ENCODE peak calls at places on chromosome 6, in ten cellular contexts. One of them, this sample, is unnamed.

GRCh38 chr6:3357669-3358068 is 98.9 kb downstream of the PSMG4 start:
- DNase-seq in A549: no peak
- DNase-seq in aorta: peak; percentile 63
- DNase-seq in HCEC 1CT: no peak
- DNase-seq in psoas muscle: no peak
- DNase-seq in retinal pigment epithelial cell: no peak
- DNase-seq in IMR-90: no peak
- DNase-seq in Kasumi-1: no peak
- DNase-seq in WTC11: no peak
- DNase-seq in substantia nigra: no peak
- DNase-seq in this sample: no peak

GRCh38 chr6:159973951-159974350 is 5.1 kb downstream of the IGF2R start:
- DNase-seq in A549: peak; percentile 30
- DNase-seq in aorta: no peak
- DNase-seq in HCEC 1CT: peak; percentile 85
- DNase-seq in psoas muscle: no peak
- DNase-seq in retinal pigment epithelial cell: no peak
- DNase-seq in IMR-90: peak; percentile 89
- DNase-seq in Kasumi-1: peak; percentile 47
- DNase-seq in WTC11: no peak
- DNase-seq in substantia nigra: no peak
- DNase-seq in this sample: peak; percentile 77

GRCh38 chr6:113361014-113361645 is 496.0 kb upstream of the MARCKS start:
- DNase-seq in A549: peak; percentile 16
- DNase-seq in aorta: no peak
- DNase-seq in HCEC 1CT: peak; percentile 83
- DNase-seq in psoas muscle: no peak
- DNase-seq in retinal pigment epithelial cell: no peak
- DNase-seq in IMR-90: peak; percentile 85
- DNase-seq in Kasumi-1: no peak
- DNase-seq in WTC11: no peak
- DNase-seq in substantia nigra: no peak
- DNase-seq in this sample: no peak

GRCh38 chr6:83852528-83853177 is 507 bp upstream of the RIPPLY2 start:
- DNase-seq in A549: no peak
- DNase-seq in aorta: no peak
- DNase-seq in HCEC 1CT: no peak
- DNase-seq in psoas muscle: no peak
- DNase-seq in retinal pigment epithelial cell: no peak
- DNase-seq in IMR-90: no peak
- DNase-seq in Kasumi-1: no peak
- DNase-seq in WTC11: no peak
- DNase-seq in substantia nigra: no peak
- DNase-seq in this sample: no peak

GRCh38 chr6:134512946-134513345 is 195.0 kb upstream of the SGK1 start:
- DNase-seq in A549: no peak
- DNase-seq in aorta: no peak
- DNase-seq in HCEC 1CT: no peak
- DNase-seq in psoas muscle: no peak
- DNase-seq in retinal pigment epithelial cell: no peak
- DNase-seq in IMR-90: peak; percentile 31
- DNase-seq in Kasumi-1: peak; percentile 31
- DNase-seq in WTC11: no peak
- DNase-seq in substantia nigra: peak; percentile 47
- DNase-seq in this sample: peak; percentile 30

GRCh38 chr6:7073810-7074525 is 33.8 kb upstream of the RREB1 start:
- DNase-seq in A549: no peak
- DNase-seq in aorta: no peak
- DNase-seq in HCEC 1CT: no peak
- DNase-seq in psoas muscle: no peak
- DNase-seq in retinal pigment epithelial cell: no peak
- DNase-seq in IMR-90: no peak
- DNase-seq in Kasumi-1: no peak
- DNase-seq in WTC11: no peak
- DNase-seq in substantia nigra: peak; percentile 17
- DNase-seq in this sample: peak; percentile 94

GRCh38 chr6:29968130-29968529 is 25.8 kb downstream of the HLA-A start:
- DNase-seq in A549: peak; percentile 13
- DNase-seq in aorta: no peak
- DNase-seq in HCEC 1CT: peak; percentile 28
- DNase-seq in psoas muscle: no peak
- DNase-seq in retinal pigment epithelial cell: peak; percentile 32
- DNase-seq in IMR-90: peak; percentile 41
- DNase-seq in Kasumi-1: no peak
- DNase-seq in WTC11: no peak
- DNase-seq in substantia nigra: no peak
- DNase-seq in this sample: no peak

GRCh38 chr6:37456816-37457560 is 24.0 kb downstream of the CMTR1 start:
- DNase-seq in A549: no peak
- DNase-seq in aorta: no peak
- DNase-seq in HCEC 1CT: peak; percentile 95
- DNase-seq in psoas muscle: no peak
- DNase-seq in retinal pigment epithelial cell: no peak
- DNase-seq in IMR-90: peak; percentile 82
- DNase-seq in Kasumi-1: peak; percentile 54
- DNase-seq in WTC11: no peak
- DNase-seq in substantia nigra: no peak
- DNase-seq in this sample: no peak

GRCh38 chr6:163181666-163182180 is 232.8 kb upstream of the QKI start:
- DNase-seq in A549: no peak
- DNase-seq in aorta: no peak
- DNase-seq in HCEC 1CT: no peak
- DNase-seq in psoas muscle: no peak
- DNase-seq in retinal pigment epithelial cell: no peak
- DNase-seq in IMR-90: no peak
- DNase-seq in Kasumi-1: no peak
- DNase-seq in WTC11: no peak
- DNase-seq in substantia nigra: no peak
- DNase-seq in this sample: no peak

GRCh38 chr6:157148391-157149323 is 174.7 kb downstream of the TMEM242 start:
- DNase-seq in A549: peak; percentile 82
- DNase-seq in aorta: peak; percentile 84
- DNase-seq in HCEC 1CT: peak; percentile 95
- DNase-seq in psoas muscle: peak; percentile 76
- DNase-seq in retinal pigment epithelial cell: peak; percentile 73
- DNase-seq in IMR-90: peak; percentile 98
- DNase-seq in Kasumi-1: peak; percentile 10
- DNase-seq in WTC11: no peak
- DNase-seq in substantia nigra: peak; percentile 76
- DNase-seq in this sample: peak; percentile 6

GRCh38 chr6:119626884-119627619 is 277.5 kb upstream of the MAN1A1 start:
- DNase-seq in A549: no peak
- DNase-seq in aorta: no peak
- DNase-seq in HCEC 1CT: no peak
- DNase-seq in psoas muscle: no peak
- DNase-seq in retinal pigment epithelial cell: no peak
- DNase-seq in IMR-90: no peak
- DNase-seq in Kasumi-1: no peak
- DNase-seq in WTC11: no peak
- DNase-seq in substantia nigra: no peak
- DNase-seq in this sample: no peak

GRCh38 chr6:69936674-69937363 is 70.5 kb downstream of the COL19A1 start:
- DNase-seq in A549: no peak
- DNase-seq in aorta: no peak
- DNase-seq in HCEC 1CT: no peak
- DNase-seq in psoas muscle: no peak
- DNase-seq in retinal pigment epithelial cell: peak; percentile 75
- DNase-seq in IMR-90: no peak
- DNase-seq in Kasumi-1: no peak
- DNase-seq in WTC11: no peak
- DNase-seq in substantia nigra: no peak
- DNase-seq in this sample: no peak

GRCh38 chr6:110761371-110761770 is 53.9 kb downstream of the CDK19 start:
- DNase-seq in A549: no peak
- DNase-seq in aorta: no peak
- DNase-seq in HCEC 1CT: no peak
- DNase-seq in psoas muscle: no peak
- DNase-seq in retinal pigment epithelial cell: no peak
- DNase-seq in IMR-90: no peak
- DNase-seq in Kasumi-1: no peak
- DNase-seq in WTC11: no peak
- DNase-seq in substantia nigra: no peak
- DNase-seq in this sample: peak; percentile 79

GRCh38 chr6:43492673-43493072 is 15.3 kb downstream of the TJAP1 start:
- DNase-seq in A549: no peak
- DNase-seq in aorta: no peak
- DNase-seq in HCEC 1CT: no peak
- DNase-seq in psoas muscle: no peak
- DNase-seq in retinal pigment epithelial cell: no peak
- DNase-seq in IMR-90: peak; percentile 46
- DNase-seq in Kasumi-1: no peak
- DNase-seq in WTC11: no peak
- DNase-seq in substantia nigra: peak; percentile 48
- DNase-seq in this sample: no peak

GRCh38 chr6:81713205-81713604 is 39.3 kb downstream of the TENT5A start:
- DNase-seq in A549: no peak
- DNase-seq in aorta: no peak
- DNase-seq in HCEC 1CT: no peak
- DNase-seq in psoas muscle: no peak
- DNase-seq in retinal pigment epithelial cell: no peak
- DNase-seq in IMR-90: no peak
- DNase-seq in Kasumi-1: no peak
- DNase-seq in WTC11: no peak
- DNase-seq in substantia nigra: no peak
- DNase-seq in this sample: no peak

GRCh38 chr6:116011520-116011919 is 49.2 kb downstream of the FRK start:
- DNase-seq in A549: no peak
- DNase-seq in aorta: no peak
- DNase-seq in HCEC 1CT: no peak
- DNase-seq in psoas muscle: no peak
- DNase-seq in retinal pigment epithelial cell: no peak
- DNase-seq in IMR-90: no peak
- DNase-seq in Kasumi-1: no peak
- DNase-seq in WTC11: no peak
- DNase-seq in substantia nigra: no peak
- DNase-seq in this sample: no peak

GRCh38 chr6:56004421-56004820 is 129.0 kb upstream of the BMP5 start:
- DNase-seq in A549: no peak
- DNase-seq in aorta: no peak
- DNase-seq in HCEC 1CT: peak; percentile 71
- DNase-seq in psoas muscle: no peak
- DNase-seq in retinal pigment epithelial cell: no peak
- DNase-seq in IMR-90: peak; percentile 5
- DNase-seq in Kasumi-1: no peak
- DNase-seq in WTC11: no peak
- DNase-seq in substantia nigra: no peak
- DNase-seq in this sample: peak; percentile 80

GRCh38 chr6:99250476-99250875 is 99.0 kb downstream of the FAXC start:
- DNase-seq in A549: no peak
- DNase-seq in aorta: no peak
- DNase-seq in HCEC 1CT: no peak
- DNase-seq in psoas muscle: no peak
- DNase-seq in retinal pigment epithelial cell: no peak
- DNase-seq in IMR-90: no peak
- DNase-seq in Kasumi-1: no peak
- DNase-seq in WTC11: no peak
- DNase-seq in substantia nigra: no peak
- DNase-seq in this sample: no peak

GRCh38 chr6:30127238-30128093 is 8.5 kb upstream of the TRIM40 start:
- DNase-seq in A549: no peak
- DNase-seq in aorta: no peak
- DNase-seq in HCEC 1CT: no peak
- DNase-seq in psoas muscle: no peak
- DNase-seq in retinal pigment epithelial cell: no peak
- DNase-seq in IMR-90: no peak
- DNase-seq in Kasumi-1: no peak
- DNase-seq in WTC11: peak; percentile 59
- DNase-seq in substantia nigra: no peak
- DNase-seq in this sample: no peak